ENCODE peak calls at places on chromosome 11, in nine cellular contexts. E is LHCN-M2; V is NCI-H82; W is A172; H is astrocyte of the spinal cord; X is RPMI7951; Q is activated gamma-delta T cell treated with Interleukin-2 at 50 U/mL for 16 hours; O is activated CD8-positive, alpha-beta memory T cell treated with anti-CD3 and anti-CD28 coated beads, Interleukin-2, amount 10 ng/mL, durations not matched to agents 7 days and 5 days; C is fibroblast of mammary gland. R is an unnamed sample.

GRCh38 chr11:12485328-12485727 is 108.0 kb downstream of the PARVA start:
- DNase-seq in E (no peak), V (no peak), W (no peak), H (no peak), X (no peak), Q (no peak), O (no peak), C (no peak), R (no peak)

GRCh38 chr11:112734207-112734606 is 227.0 kb upstream of the NCAM1 start:
- DNase-seq in E (peak), V (no peak), W (peak), H (peak), X (peak), Q (no peak), O (peak), C (peak), R (no peak)

GRCh38 chr11:129436573-129436972 is 60.9 kb downstream of the BARX2 start:
- DNase-seq in E (no peak), V (no peak), W (no peak), H (no peak), X (no peak), Q (no peak), O (no peak), C (no peak), R (no peak)

GRCh38 chr11:36265793-36266628 is 23.2 kb downstream of the COMMD9 start:
- DNase-seq in E (peak), V (peak), W (peak), H (peak), X (no peak), Q (peak), O (peak), C (peak), R (peak)

GRCh38 chr11:59173964-59174663 is 2.2 kb downstream of the DTX4 start:
- DNase-seq in E (peak), V (peak), W (peak), H (no peak), X (peak), Q (no peak), O (no peak), C (no peak), R (no peak)

GRCh38 chr11:1652442-1652777 is 22.8 kb downstream of the KRTAP5-5 start:
- DNase-seq in E (no peak), V (no peak), W (no peak), H (no peak), X (no peak), Q (no peak), O (no peak), C (no peak), R (no peak)

GRCh38 chr11:8593935-8594909 is at the start of gene STK33:
- DNase-seq in E (no peak), V (peak), W (peak), H (peak), X (no peak), Q (peak), O (peak), C (peak), R (peak)

GRCh38 chr11:69896250-69896649 is 77.0 kb upstream of the FGF3 start:
- DNase-seq in E (no peak), V (no peak), W (peak), H (no peak), X (peak), Q (no peak), O (no peak), C (no peak), R (no peak)

GRCh38 chr11:11085580-11085979 is 227.7 kb upstream of the ZBED5 start:
- DNase-seq in E (no peak), V (no peak), W (no peak), H (no peak), X (no peak), Q (no peak), O (no peak), C (no peak), R (no peak)

GRCh38 chr11:129702410-129703390 is 112.9 kb upstream of the TMEM45B start:
- DNase-seq in E (no peak), V (no peak), W (no peak), H (no peak), X (no peak), Q (no peak), O (no peak), C (no peak), R (no peak)

GRCh38 chr11:119011476-119011875 is 6.7 kb downstream of the RPS25 start:
- DNase-seq in E (no peak), V (no peak), W (no peak), H (no peak), X (no peak), Q (no peak), O (no peak), C (no peak), R (no peak)

GRCh38 chr11:122113836-122114235 is 2.2 kb downstream of the BLID start:
- DNase-seq in E (no peak), V (no peak), W (no peak), H (no peak), X (no peak), Q (no peak), O (no peak), C (peak), R (no peak)

GRCh38 chr11:71437399-71437798 is 10.8 kb downstream of the DHCR7 start:
- DNase-seq in E (no peak), V (no peak), W (no peak), H (no peak), X (no peak), Q (no peak), O (no peak), C (no peak), R (no peak)

GRCh38 chr11:79437981-79438630 is 2.7 kb downstream of the TENM4 start:
- DNase-seq in E (no peak), V (peak), W (peak), H (peak), X (peak), Q (no peak), O (no peak), C (peak), R (no peak)

GRCh38 chr11:121964591-121964990 is 151.4 kb downstream of the BLID start:
- DNase-seq in E (peak), V (no peak), W (peak), H (peak), X (peak), Q (no peak), O (no peak), C (peak), R (no peak)

GRCh38 chr11:72972541-72973128 is 158.4 kb downstream of the ATG16L2 start:
- DNase-seq in E (peak), V (no peak), W (no peak), H (no peak), X (no peak), Q (no peak), O (no peak), C (peak), R (no peak)

GRCh38 chr11:61777234-61778090 is 14.9 kb downstream of the TMEM258 start:
- DNase-seq in E (no peak), V (peak), W (no peak), H (no peak), X (peak), Q (peak), O (peak), C (no peak), R (no peak)

GRCh38 chr11:66556086-66556485 is 9.4 kb downstream of the ACTN3 start:
- DNase-seq in E (no peak), V (no peak), W (no peak), H (no peak), X (no peak), Q (no peak), O (no peak), C (no peak), R (no peak)

GRCh38 chr11:84720706-84721402 is 906.3 kb downstream of the DLG2 start:
- DNase-seq in E (no peak), V (peak), W (no peak), H (peak), X (no peak), Q (no peak), O (no peak), C (peak), R (no peak)

GRCh38 chr11:57566564-57567209 is 785 bp downstream of the UBE2L6 start:
- DNase-seq in E (no peak), V (no peak), W (no peak), H (no peak), X (no peak), Q (no peak), O (peak), C (peak), R (no peak)

GRCh38 chr11:111336582-111337256 is 38.4 kb downstream of the POU2AF3 start:
- DNase-seq in E (no peak), V (no peak), W (no peak), H (peak), X (peak), Q (no peak), O (no peak), C (peak), R (no peak)

GRCh38 chr11:109734602-109735001 is 312.6 kb downstream of the C11orf87 start:
- DNase-seq in E (no peak), V (no peak), W (no peak), H (no peak), X (no peak), Q (no peak), O (no peak), C (peak), R (no peak)

GRCh38 chr11:74909363-74909762 is 39.5 kb downstream of the XRRA1 start:
- DNase-seq in E (no peak), V (no peak), W (no peak), H (no peak), X (no peak), Q (no peak), O (no peak), C (no peak), R (no peak)

GRCh38 chr11:32231909-32232493 is 141.1 kb downstream of the RCN1 start:
- DNase-seq in E (peak), V (peak), W (peak), H (peak), X (peak), Q (no peak), O (no peak), C (peak), R (no peak)

GRCh38 chr11:3370268-3370870 is 8.6 kb downstream of the ZNF195 start:
- DNase-seq in E (no peak), V (no peak), W (no peak), H (no peak), X (no peak), Q (no peak), O (no peak), C (no peak), R (no peak)

GRCh38 chr11:34977039-34977906 is 60.9 kb downstream of the PDHX start:
- DNase-seq in E (peak), V (no peak), W (peak), H (peak), X (peak), Q (no peak), O (no peak), C (peak), R (no peak)

GRCh38 chr11:96242971-96243647 is 99.9 kb downstream of the MAML2 start:
- DNase-seq in E (peak), V (peak), W (peak), H (peak), X (peak), Q (peak), O (peak), C (peak), R (peak)

GRCh38 chr11:130318031-130318673 is 3.4 kb upstream of the ZBTB44 start:
- DNase-seq in E (no peak), V (peak), W (no peak), H (no peak), X (no peak), Q (no peak), O (no peak), C (no peak), R (no peak)

GRCh38 chr11:26904114-26904513 is 89.8 kb upstream of the FIBIN start:
- DNase-seq in E (no peak), V (peak), W (no peak), H (no peak), X (no peak), Q (no peak), O (no peak), C (no peak), R (no peak)

GRCh38 chr11:83002522-83002921 is 69.2 kb downstream of the RAB30 start:
- DNase-seq in E (no peak), V (no peak), W (no peak), H (no peak), X (no peak), Q (no peak), O (no peak), C (no peak), R (no peak)

GRCh38 chr11:726278-726915 is 20.4 kb downstream of the EPS8L2 start:
- DNase-seq in E (no peak), V (peak), W (no peak), H (peak), X (no peak), Q (peak), O (peak), C (peak), R (no peak)

GRCh38 chr11:96412761-96413381 is 23.1 kb downstream of the JRKL start:
- DNase-seq in E (peak), V (no peak), W (no peak), H (no peak), X (no peak), Q (no peak), O (no peak), C (no peak), R (no peak)

GRCh38 chr11:36108812-36109498 is 165.1 kb downstream of the LDLRAD3 start:
- DNase-seq in E (no peak), V (no peak), W (no peak), H (no peak), X (no peak), Q (no peak), O (no peak), C (no peak), R (no peak)

GRCh38 chr11:23932485-23932898 is 564.4 kb upstream of the LUZP2 start:
- DNase-seq in E (peak), V (no peak), W (peak), H (peak), X (peak), Q (no peak), O (no peak), C (peak), R (no peak)

GRCh38 chr11:2996976-2997375 is 4.8 kb upstream of the NAP1L4 start:
- DNase-seq in E (no peak), V (no peak), W (no peak), H (no peak), X (no peak), Q (no peak), O (no peak), C (no peak), R (no peak)

GRCh38 chr11:14499178-14499559 is 442 bp downstream of the COPB1 start:
- DNase-seq in E (peak), V (peak), W (peak), H (peak), X (peak), Q (peak), O (peak), C (peak), R (no peak)

GRCh38 chr11:45501980-45502545 is 163.4 kb downstream of the CHST1 start:
- DNase-seq in E (no peak), V (no peak), W (no peak), H (no peak), X (no peak), Q (no peak), O (no peak), C (no peak), R (no peak)

GRCh38 chr11:83336993-83337392 is 50.8 kb upstream of the CCDC90B start:
- DNase-seq in E (no peak), V (no peak), W (no peak), H (no peak), X (no peak), Q (no peak), O (no peak), C (no peak), R (no peak)